ENCODE peak calls at places on chromosome 21, in four cellular contexts. I is K562, K is H1, L is SK-N-SH. R is an unnamed sample.

GRCh38 chr21:15775291-15775690 is 45.5 kb downstream of the USP25 start:
- DNase-seq in I (no peak), K (no peak), L (no peak), R (no peak)

GRCh38 chr21:15741510-15741909 is 11.7 kb downstream of the USP25 start:
- DNase-seq in L (no peak), K (no peak), I (no peak), R (no peak)

GRCh38 chr21:35053356-35054096 is 4.4 kb upstream of the RUNX1 start:
- DNase-seq in I (no peak), L (no peak), K (no peak), R (peak)

GRCh38 chr21:26147535-26147934 is 23.0 kb downstream of the APP start:
- DNase-seq in K (no peak), I (no peak), L (no peak), R (no peak)

GRCh38 chr21:33112151-33112550 is 42.2 kb downstream of the OLIG1 start:
- DNase-seq in L (no peak), K (no peak), I (no peak), R (no peak)

GRCh38 chr21:25323356-25323949 is 283.8 kb downstream of the MRPL39 start:
- DNase-seq in L (no peak), I (no peak), K (no peak), R (peak)

GRCh38 chr21:27803571-27803970 is 836.7 kb upstream of the ADAMTS5 start:
- DNase-seq in I (no peak), K (no peak), L (no peak), R (no peak)

GRCh38 chr21:33362044-33362555 is 37.3 kb downstream of the IFNAR1 start:
- DNase-seq in K (peak), L (no peak), I (peak), R (no peak)

GRCh38 chr21:45584786-45585185 is 42.5 kb upstream of the SLC19A1 start:
- DNase-seq in I (no peak), K (no peak), L (no peak), R (no peak)

GRCh38 chr21:46078984-46079356 is 18.9 kb upstream of the COL6A2 start:
- DNase-seq in K (no peak), I (peak), L (no peak), R (no peak)

GRCh38 chr21:29534448-29534847 is 235.7 kb downstream of the BACH1 start:
- DNase-seq in L (no peak), K (no peak), I (no peak), R (no peak)

GRCh38 chr21:45140346-45140940 is 66.1 kb downstream of the ADARB1 start:
- DNase-seq in I (peak), L (peak), K (peak), R (peak)

DNA sequence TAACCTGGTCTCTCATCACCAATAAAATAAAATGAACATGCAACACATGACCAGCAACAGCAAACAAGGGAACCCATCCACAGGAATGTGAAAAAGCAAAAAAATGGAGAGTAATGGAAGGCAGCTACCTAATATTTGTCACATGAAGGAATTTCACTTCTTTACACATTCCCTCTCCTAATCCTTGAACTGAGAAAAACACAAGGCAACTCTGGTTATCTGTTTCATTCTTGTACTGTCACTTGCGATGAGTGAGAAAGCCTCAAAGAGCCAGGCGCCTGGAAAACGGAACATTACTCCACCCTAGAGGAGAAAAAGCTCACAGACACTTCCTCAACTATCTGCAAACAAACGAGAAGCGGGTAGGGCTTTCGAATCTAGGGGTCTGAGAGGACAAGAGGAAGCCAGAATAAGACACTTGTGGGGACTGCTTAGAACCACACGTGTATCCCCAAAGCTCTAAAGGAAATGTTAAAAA is 13.8 kb downstream of the HSF2BP start:
- DNase-seq in K (no peak), L (no peak), I (peak), R (peak)
- TF ChIP-seq JUND in K (no peak), L (no peak), I (peak), R (no peak)

GRCh38 chr21:38159355-38159754 is 97.4 kb upstream of the KCNJ15 start:
- DNase-seq in L (peak), K (peak), I (peak), R (no peak)
- TF ChIP-seq JUND in L (no peak), K (no peak), I (no peak), R (no peak)

GRCh38 chr21:42028754-42029385 is 18.7 kb upstream of the ZBTB21 start:
- DNase-seq in I (no peak), L (no peak), K (no peak), R (no peak)

GRCh38 chr21:42030311-42030710 is 20.2 kb upstream of the ZBTB21 start:
- DNase-seq in K (no peak), I (no peak), L (no peak), R (no peak)

GRCh38 chr21:42027085-42027803 is 17.1 kb upstream of the ZBTB21 start:
- DNase-seq in I (no peak), K (no peak), L (no peak), R (no peak)

GRCh38 chr21:42026072-42026415 is 15.9 kb upstream of the ZBTB21 start:
- DNase-seq in K (no peak), L (no peak), I (no peak), R (no peak)

DNA sequence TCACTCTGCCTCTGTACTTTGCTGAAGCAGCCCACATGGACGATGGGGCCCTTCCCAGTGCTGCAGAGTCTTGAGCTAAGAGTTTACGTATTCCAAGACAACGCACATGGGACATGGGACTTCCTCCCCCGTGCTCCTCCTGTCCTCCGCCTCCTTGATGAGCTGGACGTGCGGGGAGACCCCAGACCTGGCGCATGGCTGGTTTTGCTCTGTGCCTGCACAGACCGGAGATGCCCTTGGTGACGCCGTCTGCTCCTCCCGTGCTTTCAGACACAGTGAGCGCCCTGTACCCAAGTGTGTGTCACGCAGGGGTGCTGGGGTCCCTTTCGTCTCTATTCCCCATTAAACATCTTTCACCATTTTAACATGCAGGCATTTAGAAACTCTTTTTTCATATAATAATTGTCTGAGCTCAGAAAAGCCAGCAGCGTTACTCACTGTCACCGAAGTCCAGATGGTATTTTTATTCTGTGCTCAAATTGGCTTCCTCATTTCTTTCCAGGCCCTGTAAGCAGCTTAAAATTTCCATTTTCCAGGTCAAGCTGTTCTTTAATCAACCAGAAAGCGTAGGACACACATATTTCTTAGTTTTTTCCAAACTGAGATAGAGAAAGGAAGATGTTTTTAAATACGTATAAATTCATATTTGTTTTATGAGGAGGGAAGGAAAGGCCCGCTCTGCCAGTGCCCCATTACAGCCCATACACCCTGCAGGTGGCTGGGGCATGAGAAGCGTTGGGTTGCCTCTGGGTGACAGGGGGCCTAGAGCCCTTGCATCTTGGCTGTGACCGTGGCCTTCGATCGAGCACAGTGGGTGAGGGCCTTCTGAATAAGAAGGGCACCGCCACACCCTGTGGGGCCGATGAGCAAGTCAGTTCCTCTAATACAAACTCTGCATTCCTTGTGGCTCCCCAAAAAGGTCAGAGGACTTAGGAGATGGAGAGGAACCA is 17.9 kb upstream of the ZBTB21 start:
- DNase-seq in I (no peak), K (no peak), L (no peak), R (no peak)
- TF ChIP-seq JUND in I (no peak), K (no peak), L (no peak), R (no peak)

GRCh38 chr21:16863541-16863940 is 649.3 kb upstream of the CXADR start:
- DNase-seq in K (no peak), I (no peak), L (no peak), R (no peak)
- TF ChIP-seq JUND in K (no peak), I (no peak), L (no peak), R (no peak)

GRCh38 chr21:42125571-42126544 is 54.7 kb downstream of the UMODL1 start:
- DNase-seq in K (no peak), L (no peak), I (peak), R (no peak)
- TF ChIP-seq JUND in K (peak), L (no peak), I (no peak), R (no peak)